ENCODE peak calls at places on chromosomes 12 and 14, in seven cellular contexts. One of them, this sample, is unnamed. For H3K4me1, the result is how much of the 10 kb centered on the place peaks cover.

GRCh38 chr14:97603201-97603600 is 806.0 kb downstream of the VRK1 start:
- ATAC-seq in K562: no peak
- ATAC-seq in HCT116: no peak
- ATAC-seq in GM12878: no peak
- ATAC-seq in GM23338: no peak
- ATAC-seq in HepG2: no peak
- ATAC-seq in Panc1: no peak
- ATAC-seq in this sample: no peak

GRCh38 chr14:24692382-24693352 is 58.7 kb upstream of the GZMB start:
- ATAC-seq in Panc1: no peak
- ATAC-seq in HepG2: no peak
- ATAC-seq in GM23338: no peak
- ATAC-seq in K562: no peak
- ATAC-seq in GM12878: peak
- ATAC-seq in HCT116: no peak
- ATAC-seq in this sample: no peak

GRCh38 chr14:105737504-105738246 is 211.3 kb downstream of the TMEM121 start:
- ATAC-seq in K562: no peak
- ATAC-seq in GM23338: no peak
- ATAC-seq in GM12878: no peak
- ATAC-seq in HepG2: no peak
- ATAC-seq in HCT116: no peak
- ATAC-seq in Panc1: no peak
- ATAC-seq in this sample: no peak

GRCh38 chr14:24258119-24258518 is 4.9 kb downstream of the TGM1 start:
- ATAC-seq in HCT116: no peak
- ATAC-seq in K562: no peak
- ATAC-seq in GM23338: no peak
- ATAC-seq in GM12878: no peak
- ATAC-seq in Panc1: no peak
- ATAC-seq in HepG2: no peak
- ATAC-seq in this sample: no peak

GRCh38 chr14:49863483-49864262 is 11.1 kb upstream of the NEMF start:
- ATAC-seq in HCT116: no peak
- ATAC-seq in K562: peak
- ATAC-seq in Panc1: no peak
- ATAC-seq in GM23338: no peak
- ATAC-seq in HepG2: no peak
- ATAC-seq in GM12878: peak
- ATAC-seq in this sample: no peak

GRCh38 chr14:89481167-89481566 is 64.1 kb upstream of the FOXN3 start:
- ATAC-seq in HepG2: no peak
- ATAC-seq in K562: no peak
- ATAC-seq in Panc1: no peak
- ATAC-seq in HCT116: no peak
- ATAC-seq in GM12878: no peak
- ATAC-seq in GM23338: no peak
- ATAC-seq in this sample: peak

GRCh38 chr12:92244036-92244435 is 98.4 kb upstream of the BTG1 start:
- ATAC-seq in HepG2: no peak
- ATAC-seq in Panc1: no peak
- ATAC-seq in HCT116: no peak
- ATAC-seq in K562: peak
- ATAC-seq in GM23338: no peak
- ATAC-seq in GM12878: no peak
- ATAC-seq in this sample: peak

GRCh38 chr12:45349911-45350310 is 134.0 kb downstream of the ANO6 start:
- ATAC-seq in HCT116: no peak
- ATAC-seq in GM23338: no peak
- ATAC-seq in GM12878: no peak
- ATAC-seq in Panc1: no peak
- ATAC-seq in HepG2: no peak
- ATAC-seq in K562: no peak
- ATAC-seq in this sample: no peak

DNA sequence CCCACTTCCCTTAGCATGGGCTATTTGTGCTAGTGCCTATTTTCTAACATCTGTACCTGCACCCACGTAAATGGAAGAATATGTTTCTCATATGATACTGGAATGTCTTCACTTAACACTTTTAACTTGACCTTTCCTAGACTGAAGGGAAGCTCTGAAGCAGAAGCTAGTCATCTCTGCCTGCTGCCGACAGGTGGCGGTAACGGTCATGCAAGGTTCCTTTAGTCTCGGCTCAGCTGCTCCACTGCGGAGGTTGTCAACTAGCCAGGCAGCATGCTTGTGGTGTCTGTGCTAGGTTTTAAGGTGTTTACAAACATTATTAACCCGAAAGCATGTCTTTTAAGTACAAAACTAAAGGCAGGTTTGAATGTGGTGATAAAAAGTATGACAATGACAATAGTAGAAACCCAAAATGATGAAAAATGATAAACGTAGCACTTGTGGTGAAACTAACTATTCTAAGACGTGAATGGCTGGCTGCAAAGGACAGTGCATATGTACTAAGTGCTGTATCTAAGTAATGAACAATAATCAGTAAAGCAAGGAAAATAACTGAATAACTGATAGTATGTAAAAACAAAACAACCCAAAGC is 117.2 kb downstream of the GRIN2B start:
- ATAC-seq in HepG2: peak
- ATAC-seq in K562: peak
- ATAC-seq in Panc1: peak
- ATAC-seq in GM12878: peak
- ATAC-seq in HCT116: peak
- ATAC-seq in GM23338: peak
- ATAC-seq in this sample: no peak
- TF ChIP-seq POLR2AphosphoS5 in HepG2: no peak
- TF ChIP-seq POLR2AphosphoS5 in K562: no peak
- TF ChIP-seq POLR2AphosphoS5 in Panc1: no peak
- TF ChIP-seq POLR2AphosphoS5 in GM12878: no peak
- TF ChIP-seq POLR2AphosphoS5 in HCT116: no peak
- TF ChIP-seq POLR2AphosphoS5 in GM23338: no peak
- TF ChIP-seq POLR2AphosphoS5 in this sample: no peak

GRCh38 chr12:57835366-57836288 is 10.9 kb downstream of the CTDSP2 start:
- ATAC-seq in HCT116: no peak
- ATAC-seq in GM23338: no peak
- ATAC-seq in GM12878: no peak
- ATAC-seq in K562: no peak
- ATAC-seq in HepG2: no peak
- ATAC-seq in Panc1: no peak
- ATAC-seq in this sample: no peak

GRCh38 chr12:57832966-57833365 is 13.6 kb downstream of the CTDSP2 start:
- ATAC-seq in Panc1: no peak
- ATAC-seq in GM12878: peak
- ATAC-seq in K562: no peak
- ATAC-seq in GM23338: peak
- ATAC-seq in HCT116: no peak
- ATAC-seq in HepG2: no peak
- ATAC-seq in this sample: no peak

GRCh38 chr12:57833672-57834071 is 12.9 kb downstream of the CTDSP2 start:
- ATAC-seq in K562: no peak
- ATAC-seq in HCT116: no peak
- ATAC-seq in HepG2: no peak
- ATAC-seq in GM12878: no peak
- ATAC-seq in GM23338: no peak
- ATAC-seq in Panc1: no peak
- ATAC-seq in this sample: no peak

GRCh38 chr12:57836442-57837375 is 9.8 kb downstream of the CTDSP2 start:
- ATAC-seq in K562: peak
- ATAC-seq in GM12878: peak
- ATAC-seq in GM23338: peak
- ATAC-seq in HepG2: no peak
- ATAC-seq in Panc1: peak
- ATAC-seq in HCT116: no peak
- ATAC-seq in this sample: peak

GRCh38 chr12:57834086-57834876 is 12.2 kb downstream of the CTDSP2 start:
- ATAC-seq in Panc1: no peak
- ATAC-seq in HCT116: no peak
- ATAC-seq in GM12878: peak
- ATAC-seq in GM23338: peak
- ATAC-seq in HepG2: peak
- ATAC-seq in K562: no peak
- ATAC-seq in this sample: no peak
- H3K4me1 ChIP-seq in Panc1: half or more
- H3K4me1 ChIP-seq in HCT116: under half
- H3K4me1 ChIP-seq in GM12878: half or more
- H3K4me1 ChIP-seq in GM23338: half or more
- H3K4me1 ChIP-seq in HepG2: half or more
- H3K4me1 ChIP-seq in K562: under half
- H3K4me1 ChIP-seq in this sample: half or more

GRCh38 chr12:120787889-120788288 is 62.3 kb downstream of the ACADS start:
- ATAC-seq in HCT116: no peak
- ATAC-seq in K562: no peak
- ATAC-seq in GM23338: no peak
- ATAC-seq in GM12878: no peak
- ATAC-seq in HepG2: no peak
- ATAC-seq in Panc1: no peak
- ATAC-seq in this sample: no peak

GRCh38 chr12:120784804-120785203 is 59.2 kb downstream of the ACADS start:
- ATAC-seq in HCT116: no peak
- ATAC-seq in GM23338: no peak
- ATAC-seq in Panc1: no peak
- ATAC-seq in GM12878: no peak
- ATAC-seq in HepG2: no peak
- ATAC-seq in K562: no peak
- ATAC-seq in this sample: no peak

DNA sequence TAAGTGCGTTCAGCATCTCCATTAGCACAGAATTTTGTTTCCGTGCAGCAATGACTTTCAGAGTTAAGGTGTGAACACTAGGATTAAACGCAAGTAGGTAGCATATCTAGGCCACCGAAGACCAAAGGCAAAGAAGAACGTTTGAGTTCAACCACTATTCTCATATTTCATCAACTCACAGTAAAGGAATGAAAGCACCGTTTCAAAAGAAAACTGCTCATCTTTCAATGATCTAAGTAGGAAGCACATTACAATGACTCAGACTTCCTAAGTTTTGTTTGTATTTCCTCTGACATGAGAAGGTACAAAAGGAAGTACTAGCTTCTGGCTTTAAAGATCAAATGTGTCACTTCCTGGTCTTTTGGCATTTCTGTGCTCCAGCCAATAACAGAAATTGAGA is 57.6 kb downstream of the ACADS start:
- ATAC-seq in HCT116: peak
- ATAC-seq in Panc1: no peak
- ATAC-seq in GM23338: no peak
- ATAC-seq in HepG2: no peak
- ATAC-seq in K562: no peak
- ATAC-seq in GM12878: no peak
- ATAC-seq in this sample: no peak
- H3K27ac ChIP-seq in HCT116: peak
- H3K27ac ChIP-seq in Panc1: no peak
- H3K27ac ChIP-seq in GM23338: no peak
- H3K27ac ChIP-seq in HepG2: no peak
- H3K27ac ChIP-seq in K562: no peak
- H3K27ac ChIP-seq in GM12878: no peak
- H3K27ac ChIP-seq in this sample: no peak

GRCh38 chr14:103522028-103522581 is 525 bp downstream of the CKB start:
- ATAC-seq in HepG2: no peak
- ATAC-seq in K562: no peak
- ATAC-seq in GM12878: no peak
- ATAC-seq in HCT116: peak
- ATAC-seq in GM23338: no peak
- ATAC-seq in Panc1: no peak
- ATAC-seq in this sample: no peak
- TF ChIP-seq POLR2AphosphoS5 in HepG2: no peak
- TF ChIP-seq POLR2AphosphoS5 in K562: no peak
- TF ChIP-seq POLR2AphosphoS5 in GM12878: no peak
- TF ChIP-seq POLR2AphosphoS5 in HCT116: no peak
- TF ChIP-seq POLR2AphosphoS5 in GM23338: peak
- TF ChIP-seq POLR2AphosphoS5 in Panc1: no peak
- TF ChIP-seq POLR2AphosphoS5 in this sample: no peak

GRCh38 chr12:28057856-28058615 is 85.5 kb upstream of the PTHLH start:
- ATAC-seq in K562: no peak
- ATAC-seq in GM12878: peak
- ATAC-seq in Panc1: no peak
- ATAC-seq in HCT116: no peak
- ATAC-seq in GM23338: no peak
- ATAC-seq in HepG2: no peak
- ATAC-seq in this sample: no peak

GRCh38 chr12:28059220-28059619 is 86.7 kb upstream of the PTHLH start:
- ATAC-seq in Panc1: no peak
- ATAC-seq in HCT116: no peak
- ATAC-seq in HepG2: no peak
- ATAC-seq in K562: no peak
- ATAC-seq in GM12878: no peak
- ATAC-seq in GM23338: no peak
- ATAC-seq in this sample: no peak

GRCh38 chr12:28063355-28063885 is 90.9 kb upstream of the PTHLH start:
- ATAC-seq in GM23338: no peak
- ATAC-seq in K562: no peak
- ATAC-seq in GM12878: no peak
- ATAC-seq in Panc1: no peak
- ATAC-seq in HCT116: no peak
- ATAC-seq in HepG2: no peak
- ATAC-seq in this sample: no peak

GRCh38 chr12:28059678-28060077 is 87.1 kb upstream of the PTHLH start:
- ATAC-seq in GM23338: no peak
- ATAC-seq in Panc1: no peak
- ATAC-seq in HepG2: no peak
- ATAC-seq in HCT116: no peak
- ATAC-seq in K562: no peak
- ATAC-seq in GM12878: no peak
- ATAC-seq in this sample: no peak

GRCh38 chr12:28060901-28061300 is 88.4 kb upstream of the PTHLH start:
- ATAC-seq in GM23338: no peak
- ATAC-seq in HCT116: no peak
- ATAC-seq in Panc1: no peak
- ATAC-seq in GM12878: no peak
- ATAC-seq in HepG2: no peak
- ATAC-seq in K562: no peak
- ATAC-seq in this sample: no peak
- H3K4me1 ChIP-seq in GM23338: under half
- H3K4me1 ChIP-seq in HCT116: under half
- H3K4me1 ChIP-seq in Panc1: under half
- H3K4me1 ChIP-seq in GM12878: under half
- H3K4me1 ChIP-seq in HepG2: under half
- H3K4me1 ChIP-seq in K562: under half
- H3K4me1 ChIP-seq in this sample: under half

DNA sequence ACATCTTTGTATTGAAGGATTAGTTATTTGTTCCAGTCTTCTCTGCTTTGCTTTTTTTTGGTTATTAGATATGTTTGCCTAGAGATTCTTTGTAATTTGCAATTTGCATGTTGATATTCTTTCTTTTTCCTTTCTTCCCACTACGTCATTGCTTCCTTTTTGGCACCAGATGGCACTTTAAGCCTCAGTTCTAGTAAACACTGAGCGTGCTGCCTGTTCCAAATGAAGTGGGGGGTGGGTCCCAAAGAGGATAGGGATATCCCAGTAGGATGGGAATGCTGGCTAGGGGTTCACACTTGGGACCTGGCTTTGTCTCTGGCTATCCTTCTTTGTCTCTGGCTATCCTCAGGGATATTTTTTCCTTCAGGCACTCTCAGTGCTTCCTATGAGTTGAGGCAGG is 17.0 kb downstream of the EAPP start:
- ATAC-seq in K562: no peak
- ATAC-seq in HCT116: no peak
- ATAC-seq in Panc1: no peak
- ATAC-seq in GM12878: no peak
- ATAC-seq in GM23338: no peak
- ATAC-seq in HepG2: no peak
- ATAC-seq in this sample: no peak
- H3K27ac ChIP-seq in K562: no peak
- H3K27ac ChIP-seq in HCT116: no peak
- H3K27ac ChIP-seq in Panc1: no peak
- H3K27ac ChIP-seq in GM12878: no peak
- H3K27ac ChIP-seq in GM23338: no peak
- H3K27ac ChIP-seq in HepG2: no peak
- H3K27ac ChIP-seq in this sample: no peak

GRCh38 chr14:93112891-93113677 is 2.6 kb downstream of the ITPK1 start:
- ATAC-seq in GM23338: peak
- ATAC-seq in GM12878: peak
- ATAC-seq in HepG2: peak
- ATAC-seq in HCT116: peak
- ATAC-seq in Panc1: peak
- ATAC-seq in K562: peak
- ATAC-seq in this sample: no peak
- TF ChIP-seq POLR2AphosphoS5 in GM23338: no peak
- TF ChIP-seq POLR2AphosphoS5 in GM12878: no peak
- TF ChIP-seq POLR2AphosphoS5 in HepG2: no peak
- TF ChIP-seq POLR2AphosphoS5 in HCT116: no peak
- TF ChIP-seq POLR2AphosphoS5 in Panc1: no peak
- TF ChIP-seq POLR2AphosphoS5 in K562: no peak
- TF ChIP-seq POLR2AphosphoS5 in this sample: peak

This sample was measured in gastroesophageal sphincter.